ENCODE peak calls at places on chromosomes 6 and 20, in eight cellular contexts. One of them, this sample, is unnamed.

GRCh38 chr6:38262609-38263008 is 377.1 kb downstream of the BTBD9 start:
- DNase-seq in Peyer's patch: no peak
- DNase-seq in transverse colon: no peak
- DNase-seq in A549: no peak
- DNase-seq in ovary: no peak
- DNase-seq in spleen: no peak
- DNase-seq in adrenal gland: no peak
- DNase-seq in H1: no peak
- DNase-seq in this sample: no peak

GRCh38 chr6:36111526-36111925 is 18.8 kb upstream of the MAPK13 start:
- DNase-seq in transverse colon: no peak
- DNase-seq in adrenal gland: no peak
- DNase-seq in ovary: no peak
- DNase-seq in Peyer's patch: no peak
- DNase-seq in H1: no peak
- DNase-seq in A549: no peak
- DNase-seq in spleen: no peak
- DNase-seq in this sample: no peak

GRCh38 chr6:1792989-1793388 is 183.3 kb downstream of the FOXC1 start:
- DNase-seq in spleen: no peak
- DNase-seq in transverse colon: peak
- DNase-seq in adrenal gland: no peak
- DNase-seq in H1: no peak
- DNase-seq in A549: peak
- DNase-seq in Peyer's patch: no peak
- DNase-seq in ovary: no peak
- DNase-seq in this sample: no peak

GRCh38 chr6:75291331-75291730 is 6.7 kb upstream of the TMEM30A start:
- DNase-seq in adrenal gland: no peak
- DNase-seq in Peyer's patch: no peak
- DNase-seq in A549: no peak
- DNase-seq in transverse colon: no peak
- DNase-seq in H1: no peak
- DNase-seq in ovary: no peak
- DNase-seq in spleen: no peak
- DNase-seq in this sample: no peak

GRCh38 chr6:54856137-54856536 is 9.6 kb downstream of the FAM83B start:
- DNase-seq in Peyer's patch: no peak
- DNase-seq in H1: no peak
- DNase-seq in A549: no peak
- DNase-seq in adrenal gland: no peak
- DNase-seq in transverse colon: peak
- DNase-seq in spleen: no peak
- DNase-seq in ovary: no peak
- DNase-seq in this sample: no peak

GRCh38 chr6:31079656-31080261 is 32.6 kb downstream of the C6orf15 start:
- DNase-seq in A549: peak
- DNase-seq in adrenal gland: peak
- DNase-seq in transverse colon: peak
- DNase-seq in Peyer's patch: peak
- DNase-seq in spleen: peak
- DNase-seq in H1: peak
- DNase-seq in ovary: peak
- DNase-seq in this sample: peak

GRCh38 chr20:40938020-40938419 is 90.6 kb upstream of the TOP1 start:
- DNase-seq in Peyer's patch: no peak
- DNase-seq in transverse colon: no peak
- DNase-seq in ovary: no peak
- DNase-seq in A549: no peak
- DNase-seq in H1: no peak
- DNase-seq in spleen: no peak
- DNase-seq in adrenal gland: no peak
- DNase-seq in this sample: no peak

GRCh38 chr6:19301980-19302379 is 535.2 kb upstream of the ID4 start:
- DNase-seq in A549: no peak
- DNase-seq in adrenal gland: no peak
- DNase-seq in spleen: no peak
- DNase-seq in H1: no peak
- DNase-seq in transverse colon: no peak
- DNase-seq in ovary: no peak
- DNase-seq in Peyer's patch: no peak
- DNase-seq in this sample: no peak

GRCh38 chr20:44691424-44692423 is 23.4 kb upstream of the CCN5 start:
- DNase-seq in Peyer's patch: no peak
- DNase-seq in transverse colon: no peak
- DNase-seq in ovary: peak
- DNase-seq in adrenal gland: no peak
- DNase-seq in A549: no peak
- DNase-seq in H1: no peak
- DNase-seq in spleen: no peak
- DNase-seq in this sample: peak
- TF ChIP-seq POLR2A in Peyer's patch: no peak
- TF ChIP-seq POLR2A in transverse colon: no peak
- TF ChIP-seq POLR2A in ovary: no peak
- TF ChIP-seq POLR2A in adrenal gland: no peak
- TF ChIP-seq POLR2A in A549: no peak
- TF ChIP-seq POLR2A in H1: no peak
- TF ChIP-seq POLR2A in spleen: no peak
- TF ChIP-seq POLR2A in this sample: no peak

DNA sequence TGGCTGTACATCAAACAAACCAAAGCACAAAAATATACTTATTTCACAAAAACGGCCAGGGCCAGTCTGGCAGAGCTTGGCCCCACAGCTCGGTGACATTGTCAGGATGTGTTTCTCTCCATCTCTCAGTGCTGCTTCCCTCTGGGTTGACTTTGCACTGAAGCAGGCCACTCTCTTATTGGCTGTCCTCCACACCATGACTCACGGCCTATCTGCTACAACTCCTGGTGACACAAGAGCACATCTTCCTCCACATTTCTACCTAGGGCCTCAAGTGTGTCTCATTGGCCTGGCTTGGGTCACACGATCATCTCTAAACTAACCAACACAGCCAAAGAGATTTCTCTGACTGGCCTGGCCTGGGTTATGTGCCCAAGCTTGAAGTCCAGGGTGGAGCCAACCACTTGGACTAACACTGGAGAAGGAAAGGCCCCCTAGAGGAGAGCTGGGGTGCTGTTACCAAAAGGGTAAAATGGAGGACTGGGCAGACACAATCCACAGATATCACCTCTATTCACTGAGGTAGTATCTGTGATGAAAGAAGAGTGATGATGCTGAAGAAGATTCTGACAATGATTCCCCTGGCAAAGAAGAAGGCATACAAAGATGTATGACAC is 159.8 kb upstream of the TSHZ2 start:
- DNase-seq in ovary: no peak
- DNase-seq in Peyer's patch: no peak
- DNase-seq in spleen: no peak
- DNase-seq in transverse colon: no peak
- DNase-seq in adrenal gland: peak
- DNase-seq in H1: no peak
- DNase-seq in A549: no peak
- DNase-seq in this sample: no peak
- TF ChIP-seq CTCF in ovary: no peak
- TF ChIP-seq CTCF in Peyer's patch: no peak
- TF ChIP-seq CTCF in spleen: no peak
- TF ChIP-seq CTCF in transverse colon: no peak
- TF ChIP-seq CTCF in adrenal gland: no peak
- TF ChIP-seq CTCF in H1: peak
- TF ChIP-seq CTCF in A549: no peak
- TF ChIP-seq CTCF in this sample: no peak

GRCh38 chr6:166167801-166168615 is at the start of gene TBXT:
- DNase-seq in ovary: no peak
- DNase-seq in Peyer's patch: no peak
- DNase-seq in transverse colon: no peak
- DNase-seq in adrenal gland: no peak
- DNase-seq in H1: peak
- DNase-seq in spleen: no peak
- DNase-seq in A549: peak
- DNase-seq in this sample: no peak

GRCh38 chr6:166167258-166167731 is 356 bp downstream of the TBXT start:
- DNase-seq in ovary: no peak
- DNase-seq in H1: no peak
- DNase-seq in A549: no peak
- DNase-seq in adrenal gland: no peak
- DNase-seq in transverse colon: no peak
- DNase-seq in spleen: no peak
- DNase-seq in Peyer's patch: no peak
- DNase-seq in this sample: no peak

GRCh38 chr6:166168616-166169548 is 1.2 kb upstream of the TBXT start:
- DNase-seq in Peyer's patch: no peak
- DNase-seq in H1: no peak
- DNase-seq in A549: no peak
- DNase-seq in adrenal gland: no peak
- DNase-seq in spleen: no peak
- DNase-seq in transverse colon: no peak
- DNase-seq in ovary: no peak
- DNase-seq in this sample: no peak

GRCh38 chr6:166172546-166172945 is 4.9 kb upstream of the TBXT start:
- DNase-seq in adrenal gland: no peak
- DNase-seq in ovary: no peak
- DNase-seq in A549: no peak
- DNase-seq in Peyer's patch: no peak
- DNase-seq in transverse colon: no peak
- DNase-seq in spleen: no peak
- DNase-seq in H1: no peak
- DNase-seq in this sample: no peak

DNA sequence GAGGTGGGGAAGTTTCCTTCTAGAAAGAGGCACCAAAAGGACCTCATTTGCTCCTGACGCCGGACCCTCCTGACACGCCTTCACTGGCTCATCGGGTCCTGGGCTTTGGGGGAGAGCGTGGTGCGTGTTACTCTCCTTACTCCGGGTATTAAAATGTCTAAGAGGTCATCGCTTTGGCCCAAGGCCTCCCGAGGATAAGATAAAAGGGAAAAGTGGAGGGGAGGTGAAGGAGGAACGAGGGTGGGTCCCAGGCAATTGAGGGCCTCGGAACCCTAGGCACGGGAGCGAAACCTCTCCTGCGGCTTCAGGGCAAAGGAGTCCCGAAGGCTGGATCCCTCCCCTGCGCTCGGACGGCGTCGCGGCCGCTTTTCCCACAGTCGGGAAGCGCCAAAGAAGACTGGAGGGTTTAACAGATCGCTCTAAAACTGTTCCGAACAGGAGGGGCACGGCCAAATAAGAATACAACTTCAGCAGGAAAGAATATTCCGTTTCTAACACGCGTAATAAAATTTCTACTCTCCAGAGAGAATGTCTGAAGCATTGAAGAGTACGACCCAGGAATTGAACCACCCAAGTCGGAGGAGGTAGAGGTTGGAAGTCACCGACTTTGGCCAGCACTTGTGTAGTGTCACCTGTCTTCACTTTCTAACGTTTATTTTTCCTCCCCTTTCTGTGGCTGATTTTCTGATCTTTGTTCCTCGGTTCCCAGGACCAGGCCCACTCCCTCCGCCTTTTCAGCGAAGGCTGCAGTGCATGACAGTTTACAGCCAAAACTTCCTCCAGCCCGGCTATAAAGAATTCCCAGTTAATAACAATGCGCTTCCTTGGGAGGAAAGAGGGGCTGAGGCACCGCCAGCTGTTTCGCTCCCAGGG is 2.1 kb upstream of the TBXT start:
- DNase-seq in A549: no peak
- DNase-seq in spleen: no peak
- DNase-seq in ovary: no peak
- DNase-seq in adrenal gland: no peak
- DNase-seq in transverse colon: no peak
- DNase-seq in Peyer's patch: no peak
- DNase-seq in H1: no peak
- DNase-seq in this sample: no peak
- H3K4me3 ChIP-seq in A549: no peak
- H3K4me3 ChIP-seq in spleen: no peak
- H3K4me3 ChIP-seq in ovary: no peak
- H3K4me3 ChIP-seq in adrenal gland: no peak
- H3K4me3 ChIP-seq in transverse colon: no peak
- H3K4me3 ChIP-seq in Peyer's patch: no peak
- H3K4me3 ChIP-seq in H1: peak
- H3K4me3 ChIP-seq in this sample: no peak

GRCh38 chr20:46543959-46544358 is 6.5 kb downstream of the OCSTAMP start:
- DNase-seq in A549: no peak
- DNase-seq in adrenal gland: no peak
- DNase-seq in spleen: no peak
- DNase-seq in Peyer's patch: no peak
- DNase-seq in transverse colon: no peak
- DNase-seq in H1: no peak
- DNase-seq in ovary: no peak
- DNase-seq in this sample: no peak

GRCh38 chr20:46544576-46544975 is 5.9 kb downstream of the OCSTAMP start:
- DNase-seq in Peyer's patch: no peak
- DNase-seq in adrenal gland: no peak
- DNase-seq in transverse colon: no peak
- DNase-seq in ovary: no peak
- DNase-seq in H1: no peak
- DNase-seq in A549: no peak
- DNase-seq in spleen: no peak
- DNase-seq in this sample: no peak

GRCh38 chr20:46541229-46541935 is 9.1 kb downstream of the OCSTAMP start:
- DNase-seq in adrenal gland: no peak
- DNase-seq in H1: no peak
- DNase-seq in transverse colon: no peak
- DNase-seq in Peyer's patch: no peak
- DNase-seq in ovary: no peak
- DNase-seq in A549: no peak
- DNase-seq in spleen: no peak
- DNase-seq in this sample: no peak

GRCh38 chr20:46545077-46545826 is 5.2 kb downstream of the OCSTAMP start:
- DNase-seq in spleen: no peak
- DNase-seq in Peyer's patch: no peak
- DNase-seq in transverse colon: no peak
- DNase-seq in ovary: no peak
- DNase-seq in A549: no peak
- DNase-seq in H1: no peak
- DNase-seq in adrenal gland: no peak
- DNase-seq in this sample: no peak

DNA sequence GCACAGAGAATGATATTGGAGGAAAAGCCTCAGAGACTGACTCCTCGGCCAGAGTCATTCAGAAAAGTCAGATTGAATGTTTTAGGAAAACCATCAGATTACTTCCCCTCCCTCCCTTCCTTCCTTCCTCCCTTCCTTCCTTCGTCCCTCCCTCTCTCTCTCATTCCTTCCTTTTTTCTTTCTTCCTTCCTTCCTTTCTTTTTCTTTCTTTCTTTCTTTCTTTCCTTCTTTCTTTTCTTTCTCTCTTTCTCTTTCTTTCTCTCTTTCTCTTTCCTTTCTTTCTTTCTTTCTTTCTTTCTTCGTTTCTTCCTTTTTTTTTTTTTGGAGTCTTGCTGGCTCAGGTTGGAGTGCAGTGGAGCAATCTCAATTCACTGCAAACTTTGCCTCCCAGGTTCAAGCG is 7.4 kb downstream of the OCSTAMP start:
- DNase-seq in transverse colon: no peak
- DNase-seq in A549: no peak
- DNase-seq in spleen: no peak
- DNase-seq in adrenal gland: no peak
- DNase-seq in H1: no peak
- DNase-seq in ovary: no peak
- DNase-seq in Peyer's patch: no peak
- DNase-seq in this sample: no peak
- TF ChIP-seq POLR2A in transverse colon: no peak
- TF ChIP-seq POLR2A in A549: no peak
- TF ChIP-seq POLR2A in spleen: no peak
- TF ChIP-seq POLR2A in adrenal gland: no peak
- TF ChIP-seq POLR2A in H1: no peak
- TF ChIP-seq POLR2A in ovary: no peak
- TF ChIP-seq POLR2A in Peyer's patch: no peak
- TF ChIP-seq POLR2A in this sample: no peak

GRCh38 chr20:7113577-7114466 is 346.3 kb downstream of the BMP2 start:
- DNase-seq in ovary: no peak
- DNase-seq in adrenal gland: peak
- DNase-seq in transverse colon: no peak
- DNase-seq in spleen: no peak
- DNase-seq in A549: peak
- DNase-seq in H1: peak
- DNase-seq in Peyer's patch: no peak
- DNase-seq in this sample: no peak
- TF ChIP-seq CTCF in ovary: no peak
- TF ChIP-seq CTCF in adrenal gland: peak
- TF ChIP-seq CTCF in transverse colon: no peak
- TF ChIP-seq CTCF in spleen: no peak
- TF ChIP-seq CTCF in A549: peak
- TF ChIP-seq CTCF in H1: peak
- TF ChIP-seq CTCF in Peyer's patch: no peak
- TF ChIP-seq CTCF in this sample: no peak

This sample was measured in lower leg skin.